ENCODE peak calls at places on chromosomes 16 and 17, in five cellular contexts. E, K, Y, M and S are unnamed samples.

GRCh38 chr17:72846399-72846798 is 246.1 kb downstream of the SLC39A11 start:
- DNase-seq in K (no peak), E (no peak), M (no peak), Y (no peak), S (peak)

GRCh38 chr17:1398028-1398427 is 2.0 kb downstream of the YWHAE start:
- DNase-seq in M (no peak), K (no peak), E (no peak), Y (no peak), S (no peak)

GRCh38 chr17:79370126-79370525 is 240.7 kb downstream of the RBFOX3 start:
- DNase-seq in Y (no peak), K (no peak), M (no peak), E (no peak), S (no peak)

GRCh38 chr16:17334096-17334495 is 136.7 kb downstream of the XYLT1 start:
- DNase-seq in M (no peak), E (no peak), K (no peak), Y (no peak), S (no peak)

GRCh38 chr17:8846768-8847211 is 20.7 kb downstream of the PIK3R6 start:
- DNase-seq in E (no peak), K (peak), M (no peak), Y (peak), S (peak)

GRCh38 chr16:86355538-86355937 is 154.8 kb upstream of the FOXF1 start:
- DNase-seq in E (no peak), Y (no peak), M (no peak), K (no peak), S (no peak)

GRCh38 chr17:18916816-18917496 is 35.0 kb upstream of the SLC5A10 start:
- DNase-seq in M (no peak), K (no peak), E (no peak), Y (no peak), S (no peak)

GRCh38 chr17:17834974-17835373 is 1.8 kb downstream of the SREBF1 start:
- DNase-seq in K (no peak), Y (no peak), E (no peak), M (no peak), S (no peak)

GRCh38 chr17:66673668-66674276 is 161.1 kb upstream of the CACNG5 start:
- DNase-seq in K (peak), M (no peak), E (peak), Y (peak), S (peak)

GRCh38 chr16:68605746-68606145 is 39.4 kb upstream of the CDH3 start:
- DNase-seq in M (no peak), K (no peak), Y (no peak), E (no peak), S (no peak)

GRCh38 chr16:58614860-58615259 is 14.8 kb downstream of the CNOT1 start:
- DNase-seq in Y (no peak), M (no peak), E (no peak), K (no peak), S (no peak)

GRCh38 chr17:77154187-77154586 is 13.4 kb downstream of the SEC14L1 start:
- DNase-seq in M (no peak), K (no peak), Y (no peak), E (no peak), S (no peak)

GRCh38 chr17:34081269-34081668 is 173.8 kb upstream of the CCL2 start:
- DNase-seq in E (no peak), K (peak), M (no peak), Y (peak), S (no peak)

GRCh38 chr17:7673239-7673638 is 14.1 kb downstream of the TP53 start:
- DNase-seq in M (peak), Y (peak), K (no peak), E (no peak), S (peak)

GRCh38 chr17:49290690-49291326 is 60.2 kb upstream of the PHOSPHO1 start:
- DNase-seq in Y (peak), K (no peak), M (no peak), E (no peak), S (peak)

GRCh38 chr17:72342582-72343527 is 222.0 kb downstream of the SOX9 start:
- DNase-seq in Y (no peak), E (no peak), M (no peak), K (no peak), S (no peak)

GRCh38 chr16:84765606-84766580 is 53.9 kb upstream of the CRISPLD2 start:
- DNase-seq in E (no peak), K (no peak), Y (no peak), M (no peak), S (no peak)

GRCh38 chr17:73309727-73310555 is 1.9 kb downstream of the CDC42EP4 start:
- DNase-seq in K (no peak), M (no peak), Y (no peak), E (no peak), S (no peak)

GRCh38 chr17:77445908-77446535 is 305.3 kb downstream of the SEC14L1 start:
- DNase-seq in E (no peak), M (no peak), K (no peak), Y (no peak), S (no peak)

GRCh38 chr16:2303923-2304322 is 36.0 kb upstream of the RNPS1 start:
- DNase-seq in M (no peak), K (no peak), Y (no peak), E (no peak), S (no peak)
- TF ChIP-seq SUZ12 in M (no peak), K (no peak), Y (no peak), E (no peak), S (no peak)

DNA sequence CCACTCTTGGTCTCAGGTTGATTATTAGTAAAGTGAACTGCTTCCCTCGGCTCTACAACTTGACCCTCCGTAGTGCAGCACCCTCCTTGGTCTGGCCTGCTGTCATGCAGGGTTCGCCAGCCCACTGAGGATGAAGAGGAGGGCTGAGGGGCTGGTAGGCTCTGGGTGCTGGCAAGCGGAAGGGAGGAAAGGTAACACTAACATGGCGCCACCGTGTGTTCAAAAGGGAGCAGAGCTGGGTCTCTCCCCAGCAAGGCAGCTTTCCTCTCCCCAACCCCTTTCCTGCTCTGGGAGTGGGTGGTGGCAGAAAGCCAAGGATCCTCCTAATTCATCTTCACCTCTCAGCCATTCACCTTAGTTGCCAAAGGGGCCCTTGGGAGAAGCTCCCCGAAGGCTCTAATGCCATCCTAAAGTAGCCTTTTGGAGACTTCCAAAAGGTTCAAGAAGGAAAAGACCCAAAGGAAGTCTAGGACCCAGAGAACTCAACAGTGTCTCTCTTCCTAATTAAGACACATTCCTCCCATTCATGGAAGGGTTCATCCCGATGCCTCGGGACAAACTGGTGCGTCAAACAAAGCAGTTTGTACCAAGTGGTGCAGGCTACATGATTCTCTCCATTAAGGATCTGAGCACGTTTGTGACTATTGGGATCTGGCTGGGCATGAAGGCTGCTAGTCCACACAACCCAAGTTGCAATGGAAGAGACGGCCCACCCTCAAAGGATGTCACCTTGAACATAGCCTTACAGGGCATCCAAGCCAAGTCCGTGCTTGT is 90.8 kb upstream of the TOB1 start:
- DNase-seq in K (peak), E (no peak), Y (peak), M (no peak), S (peak)
- TF ChIP-seq SUZ12 in K (no peak), E (no peak), Y (no peak), M (no peak), S (no peak)

GRCh38 chr16:67561501-67561823 is 864 bp upstream of the CTCF start:
- DNase-seq in E (no peak), M (no peak), Y (no peak), K (no peak), S (no peak)

GRCh38 chr16:67561824-67562525 is 351 bp upstream of the CTCF start:
- DNase-seq in K (peak), Y (peak), M (peak), E (peak), S (peak)

GRCh38 chr16:67555795-67556212 is 6.5 kb upstream of the CTCF start:
- DNase-seq in M (no peak), Y (no peak), E (no peak), K (no peak), S (no peak)

GRCh38 chr16:67560827-67561342 is 1.4 kb upstream of the CTCF start:
- DNase-seq in K (no peak), Y (no peak), M (no peak), E (no peak), S (no peak)

GRCh38 chr16:67558859-67559258 is 3.5 kb upstream of the CTCF start:
- DNase-seq in M (no peak), K (no peak), E (no peak), Y (no peak), S (no peak)
- TF ChIP-seq SUZ12 in M (no peak), K (no peak), E (no peak), Y (no peak), S (no peak)

DNA sequence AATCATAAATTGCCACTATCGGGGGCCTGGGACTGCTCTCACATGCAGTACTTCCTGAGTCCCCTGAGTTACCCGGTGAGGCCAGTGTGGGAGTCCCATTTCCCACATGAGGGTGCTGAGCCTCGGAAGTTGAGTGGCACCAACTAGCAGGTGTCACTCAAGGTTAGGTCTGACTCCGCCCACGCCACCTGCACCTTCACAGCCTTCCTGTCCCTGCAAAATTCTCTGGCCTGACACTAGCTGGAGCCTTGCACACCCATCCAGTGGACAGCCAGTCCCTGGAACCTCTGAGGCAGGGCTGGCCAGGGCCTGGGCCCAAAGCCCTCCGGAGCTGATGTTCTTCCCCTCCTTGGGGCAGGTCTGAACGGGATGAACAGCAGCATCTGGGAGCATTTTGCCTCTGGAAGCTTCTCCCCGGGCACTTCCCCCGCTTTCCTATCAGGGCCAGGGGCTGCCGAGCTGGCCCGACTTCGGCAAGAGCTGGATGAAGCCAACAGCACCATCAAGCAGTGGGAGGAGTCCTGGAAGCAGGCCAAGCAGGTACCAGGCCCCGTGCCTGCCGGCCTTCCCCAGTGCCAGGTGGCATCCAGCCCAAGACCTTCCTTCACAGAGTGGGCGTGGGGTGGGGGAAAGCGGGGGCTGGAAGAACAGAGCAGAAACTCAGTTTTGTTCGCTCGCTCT is 21.9 kb downstream of the UNC13D start:
- DNase-seq in Y (no peak), M (no peak), E (no peak), K (no peak), S (no peak)
- TF ChIP-seq SUZ12 in Y (no peak), M (no peak), E (no peak), K (no peak), S (no peak)

DNA sequence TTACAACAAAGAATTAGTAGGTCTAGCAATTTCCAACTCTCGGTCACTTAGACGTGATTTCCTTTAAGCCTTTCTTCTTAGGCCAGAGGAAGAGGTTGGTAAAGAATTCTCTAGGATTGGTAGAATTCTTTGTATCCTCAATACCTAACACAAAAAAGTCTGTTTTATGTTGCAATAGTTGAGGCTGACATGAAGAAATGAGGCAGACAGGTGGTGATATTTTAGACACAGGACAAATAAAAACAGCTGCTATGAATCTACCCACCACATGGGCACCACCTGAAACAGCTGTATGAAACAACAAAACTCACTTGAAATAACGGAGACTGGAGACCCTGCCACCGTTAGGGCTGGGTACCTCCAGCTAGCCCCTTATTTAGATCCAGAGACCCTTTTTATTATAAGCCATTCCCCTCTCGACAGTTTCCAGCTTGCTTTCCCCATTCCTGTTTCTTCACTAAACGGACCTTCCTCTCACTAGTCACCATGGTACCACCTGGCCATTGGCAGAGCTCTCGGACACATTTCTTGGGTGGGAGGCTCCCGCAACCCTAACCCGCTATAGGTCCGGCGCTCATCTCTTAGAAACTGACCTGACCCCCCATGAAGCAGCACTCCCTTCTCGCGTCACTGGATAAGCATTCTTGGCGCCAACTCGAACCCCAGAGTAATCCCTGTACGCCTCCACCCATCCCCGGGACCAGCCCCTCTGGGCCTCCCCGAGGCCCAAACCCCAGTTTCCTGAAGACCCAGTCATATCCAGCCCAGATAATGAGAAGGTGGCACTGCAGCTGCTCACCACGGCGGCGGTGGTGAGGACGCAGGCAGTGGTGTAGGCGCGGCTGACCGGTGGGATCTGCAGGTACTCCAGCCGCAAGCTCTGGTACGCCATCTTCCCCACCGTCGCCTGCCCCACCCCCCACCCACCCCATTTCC is at the start of gene DERL2:
- DNase-seq in M (no peak), E (no peak), K (no peak), Y (peak), S (peak)
- TF ChIP-seq SUZ12 in M (no peak), E (no peak), K (no peak), Y (no peak), S (no peak)

DNA sequence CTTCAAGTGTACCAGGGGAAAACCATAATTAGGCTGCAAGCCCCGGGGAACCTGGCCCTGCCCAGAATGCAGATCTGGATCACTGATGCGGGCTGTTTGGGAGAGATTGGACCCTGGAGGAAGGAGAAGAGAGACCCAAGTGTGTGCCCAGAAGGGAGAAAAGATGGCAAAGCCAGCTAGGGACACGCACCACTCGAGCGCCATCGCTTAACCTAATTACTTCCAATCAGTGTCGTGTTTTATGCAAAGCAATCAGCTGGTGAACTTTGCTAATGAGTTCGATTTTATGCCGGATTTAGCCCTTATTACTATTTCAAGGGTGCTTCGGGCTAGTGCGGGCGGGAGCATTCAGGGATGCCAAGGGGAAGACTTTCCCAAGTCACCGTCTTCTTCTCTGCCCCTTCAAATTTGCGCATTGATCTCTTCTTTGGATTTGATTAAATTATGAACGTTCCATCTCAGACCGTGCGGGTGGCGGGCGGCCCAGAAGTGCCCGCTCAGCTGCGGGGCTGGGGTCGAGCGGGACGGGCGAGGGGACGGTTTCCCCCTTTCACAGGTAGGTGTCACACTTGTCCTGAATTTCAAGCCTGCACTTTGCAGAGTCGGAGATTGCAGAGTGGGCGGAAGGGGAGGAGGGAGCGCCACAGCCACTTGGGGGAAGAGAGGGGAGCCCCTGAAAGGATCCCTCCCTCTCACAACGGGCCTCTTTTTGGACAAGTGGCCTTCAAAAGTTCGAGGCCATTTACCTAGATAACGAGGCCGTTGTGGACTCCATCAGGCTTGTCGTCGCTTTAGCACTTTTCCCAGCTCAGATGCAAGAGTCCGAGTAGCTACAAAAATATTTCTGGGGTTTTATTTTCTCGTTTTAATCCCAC is 4.1 kb downstream of the IRX5 start:
- DNase-seq in E (no peak), M (no peak), K (no peak), Y (no peak), S (no peak)
- TF ChIP-seq SUZ12 in E (peak), M (no peak), K (peak), Y (no peak), S (no peak)